ENCODE peak calls at places on chromosome 3, in ten cellular contexts. One of them, this sample, is unnamed.

GRCh38 chr3:114508976-114509375 is 215.1 kb downstream of the TIGIT start:
- DNase-seq in prostate gland: no peak
- DNase-seq in astrocyte: no peak
- DNase-seq in body of pancreas: no peak
- DNase-seq in upper lobe of left lung: no peak
- DNase-seq in heart left ventricle: no peak
- DNase-seq in mammary epithelial cell: no peak
- DNase-seq in PC-9: no peak
- DNase-seq in MM.1S: no peak
- DNase-seq in cardiac muscle cell: peak; percentile 30
- DNase-seq in this sample: no peak

GRCh38 chr3:66242788-66243463 is 22.1 kb downstream of the SLC25A26 start:
- DNase-seq in prostate gland: no peak
- DNase-seq in astrocyte: no peak
- DNase-seq in body of pancreas: no peak
- DNase-seq in upper lobe of left lung: no peak
- DNase-seq in heart left ventricle: no peak
- DNase-seq in mammary epithelial cell: no peak
- DNase-seq in PC-9: no peak
- DNase-seq in MM.1S: peak; percentile 2
- DNase-seq in cardiac muscle cell: no peak
- DNase-seq in this sample: no peak

GRCh38 chr3:124516333-124516732 is 213.9 kb upstream of the UMPS start:
- DNase-seq in prostate gland: no peak
- DNase-seq in astrocyte: no peak
- DNase-seq in body of pancreas: no peak
- DNase-seq in upper lobe of left lung: no peak
- DNase-seq in heart left ventricle: no peak
- DNase-seq in mammary epithelial cell: no peak
- DNase-seq in PC-9: no peak
- DNase-seq in MM.1S: no peak
- DNase-seq in cardiac muscle cell: no peak
- DNase-seq in this sample: no peak

GRCh38 chr3:123244128-123244527 is 42.4 kb downstream of the SEC22A start:
- DNase-seq in prostate gland: no peak
- DNase-seq in astrocyte: no peak
- DNase-seq in body of pancreas: peak; percentile 4
- DNase-seq in upper lobe of left lung: peak; percentile 21
- DNase-seq in heart left ventricle: peak; percentile 31
- DNase-seq in mammary epithelial cell: peak; percentile 12
- DNase-seq in PC-9: no peak
- DNase-seq in MM.1S: no peak
- DNase-seq in cardiac muscle cell: no peak
- DNase-seq in this sample: no peak

GRCh38 chr3:190281308-190282051 is 40.8 kb downstream of the CLDN1 start:
- DNase-seq in prostate gland: no peak
- DNase-seq in astrocyte: no peak
- DNase-seq in body of pancreas: peak; percentile 66
- DNase-seq in upper lobe of left lung: no peak
- DNase-seq in heart left ventricle: no peak
- DNase-seq in mammary epithelial cell: no peak
- DNase-seq in PC-9: no peak
- DNase-seq in MM.1S: no peak
- DNase-seq in cardiac muscle cell: peak; percentile 62
- DNase-seq in this sample: no peak

GRCh38 chr3:193899001-193899400 is 236.9 kb upstream of the HES1 start:
- DNase-seq in prostate gland: no peak
- DNase-seq in astrocyte: no peak
- DNase-seq in body of pancreas: no peak
- DNase-seq in upper lobe of left lung: no peak
- DNase-seq in heart left ventricle: no peak
- DNase-seq in mammary epithelial cell: no peak
- DNase-seq in PC-9: no peak
- DNase-seq in MM.1S: no peak
- DNase-seq in cardiac muscle cell: no peak
- DNase-seq in this sample: no peak

GRCh38 chr3:61669676-61670299 is 108.4 kb downstream of the PTPRG start:
- DNase-seq in prostate gland: no peak
- DNase-seq in astrocyte: no peak
- DNase-seq in body of pancreas: no peak
- DNase-seq in upper lobe of left lung: no peak
- DNase-seq in heart left ventricle: peak; percentile 63
- DNase-seq in mammary epithelial cell: peak; percentile 61
- DNase-seq in PC-9: no peak
- DNase-seq in MM.1S: peak; percentile 92
- DNase-seq in cardiac muscle cell: no peak
- DNase-seq in this sample: no peak

GRCh38 chr3:106421928-106422327 is 553.1 kb upstream of the CBLB start:
- DNase-seq in prostate gland: no peak
- DNase-seq in astrocyte: peak; percentile 55
- DNase-seq in body of pancreas: no peak
- DNase-seq in upper lobe of left lung: no peak
- DNase-seq in heart left ventricle: no peak
- DNase-seq in mammary epithelial cell: no peak
- DNase-seq in PC-9: no peak
- DNase-seq in MM.1S: no peak
- DNase-seq in cardiac muscle cell: peak; percentile 71
- DNase-seq in this sample: no peak

GRCh38 chr3:151290673-151291072 is 12.3 kb upstream of the P2RY14 start:
- DNase-seq in prostate gland: no peak
- DNase-seq in astrocyte: no peak
- DNase-seq in body of pancreas: no peak
- DNase-seq in upper lobe of left lung: no peak
- DNase-seq in heart left ventricle: no peak
- DNase-seq in mammary epithelial cell: no peak
- DNase-seq in PC-9: peak; percentile 46
- DNase-seq in MM.1S: no peak
- DNase-seq in cardiac muscle cell: peak; percentile 67
- DNase-seq in this sample: peak; percentile 46

GRCh38 chr3:151299006-151299405 is 17.6 kb downstream of the GPR87 start:
- DNase-seq in prostate gland: no peak
- DNase-seq in astrocyte: no peak
- DNase-seq in body of pancreas: no peak
- DNase-seq in upper lobe of left lung: no peak
- DNase-seq in heart left ventricle: no peak
- DNase-seq in mammary epithelial cell: no peak
- DNase-seq in PC-9: no peak
- DNase-seq in MM.1S: no peak
- DNase-seq in cardiac muscle cell: no peak
- DNase-seq in this sample: no peak

GRCh38 chr3:151296226-151296625 is 17.9 kb upstream of the P2RY14 start:
- DNase-seq in prostate gland: no peak
- DNase-seq in astrocyte: no peak
- DNase-seq in body of pancreas: no peak
- DNase-seq in upper lobe of left lung: no peak
- DNase-seq in heart left ventricle: no peak
- DNase-seq in mammary epithelial cell: no peak
- DNase-seq in PC-9: no peak
- DNase-seq in MM.1S: no peak
- DNase-seq in cardiac muscle cell: no peak
- DNase-seq in this sample: no peak

DNA sequence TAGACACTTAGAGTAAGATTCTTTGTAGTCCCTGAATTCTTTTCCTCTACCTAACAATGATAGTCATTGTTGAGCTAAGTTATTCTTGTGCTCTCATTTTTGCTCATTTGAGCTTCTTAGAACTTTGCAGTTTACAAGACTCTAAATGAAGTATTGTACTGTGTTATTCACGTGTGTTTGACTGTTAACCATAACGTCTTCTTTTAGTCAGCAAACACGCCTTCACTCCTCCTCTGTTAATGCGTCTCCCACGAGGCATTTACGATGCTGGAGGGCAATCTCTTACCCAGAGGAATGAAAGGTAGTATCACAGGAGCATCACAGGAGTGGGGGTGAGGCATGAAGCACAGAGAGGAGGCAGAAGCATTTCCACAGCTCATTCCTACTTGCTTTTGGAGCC is 14.8 kb upstream of the P2RY14 start:
- DNase-seq in prostate gland: no peak
- DNase-seq in astrocyte: no peak
- DNase-seq in body of pancreas: no peak
- DNase-seq in upper lobe of left lung: no peak
- DNase-seq in heart left ventricle: no peak
- DNase-seq in mammary epithelial cell: peak; percentile 56
- DNase-seq in PC-9: no peak
- DNase-seq in MM.1S: no peak
- DNase-seq in cardiac muscle cell: no peak
- DNase-seq in this sample: no peak
- H3K27ac ChIP-seq in prostate gland: no peak overlapping the region
- H3K27ac ChIP-seq in astrocyte: no peak overlapping the region
- H3K27ac ChIP-seq in body of pancreas: no peak overlapping the region
- H3K27ac ChIP-seq in upper lobe of left lung: no peak overlapping the region
- H3K27ac ChIP-seq in heart left ventricle: no peak overlapping the region
- H3K27ac ChIP-seq in mammary epithelial cell: peak overlapping the region; percentile 18
- H3K27ac ChIP-seq in PC-9: no peak overlapping the region
- H3K27ac ChIP-seq in MM.1S: no peak overlapping the region
- H3K27ac ChIP-seq in cardiac muscle cell: no peak overlapping the region
- H3K27ac ChIP-seq in this sample: no peak overlapping the region

GRCh38 chr3:27307566-27307965 is 61.6 kb downstream of the NEK10 start:
- DNase-seq in prostate gland: no peak
- DNase-seq in astrocyte: no peak
- DNase-seq in body of pancreas: no peak
- DNase-seq in upper lobe of left lung: no peak
- DNase-seq in heart left ventricle: no peak
- DNase-seq in mammary epithelial cell: no peak
- DNase-seq in PC-9: no peak
- DNase-seq in MM.1S: no peak
- DNase-seq in cardiac muscle cell: no peak
- DNase-seq in this sample: no peak

GRCh38 chr3:27311400-27311799 is 57.8 kb downstream of the NEK10 start:
- DNase-seq in prostate gland: no peak
- DNase-seq in astrocyte: peak; percentile 93
- DNase-seq in body of pancreas: no peak
- DNase-seq in upper lobe of left lung: no peak
- DNase-seq in heart left ventricle: no peak
- DNase-seq in mammary epithelial cell: peak; percentile 92
- DNase-seq in PC-9: peak; percentile 74
- DNase-seq in MM.1S: no peak
- DNase-seq in cardiac muscle cell: peak; percentile 54
- DNase-seq in this sample: peak; percentile 41

GRCh38 chr3:27310693-27311092 is 58.5 kb downstream of the NEK10 start:
- DNase-seq in prostate gland: no peak
- DNase-seq in astrocyte: no peak
- DNase-seq in body of pancreas: no peak
- DNase-seq in upper lobe of left lung: no peak
- DNase-seq in heart left ventricle: no peak
- DNase-seq in mammary epithelial cell: no peak
- DNase-seq in PC-9: no peak
- DNase-seq in MM.1S: no peak
- DNase-seq in cardiac muscle cell: no peak
- DNase-seq in this sample: no peak

GRCh38 chr3:27315003-27315402 is 54.2 kb downstream of the NEK10 start:
- DNase-seq in prostate gland: no peak
- DNase-seq in astrocyte: no peak
- DNase-seq in body of pancreas: no peak
- DNase-seq in upper lobe of left lung: no peak
- DNase-seq in heart left ventricle: no peak
- DNase-seq in mammary epithelial cell: no peak
- DNase-seq in PC-9: no peak
- DNase-seq in MM.1S: no peak
- DNase-seq in cardiac muscle cell: no peak
- DNase-seq in this sample: no peak

DNA sequence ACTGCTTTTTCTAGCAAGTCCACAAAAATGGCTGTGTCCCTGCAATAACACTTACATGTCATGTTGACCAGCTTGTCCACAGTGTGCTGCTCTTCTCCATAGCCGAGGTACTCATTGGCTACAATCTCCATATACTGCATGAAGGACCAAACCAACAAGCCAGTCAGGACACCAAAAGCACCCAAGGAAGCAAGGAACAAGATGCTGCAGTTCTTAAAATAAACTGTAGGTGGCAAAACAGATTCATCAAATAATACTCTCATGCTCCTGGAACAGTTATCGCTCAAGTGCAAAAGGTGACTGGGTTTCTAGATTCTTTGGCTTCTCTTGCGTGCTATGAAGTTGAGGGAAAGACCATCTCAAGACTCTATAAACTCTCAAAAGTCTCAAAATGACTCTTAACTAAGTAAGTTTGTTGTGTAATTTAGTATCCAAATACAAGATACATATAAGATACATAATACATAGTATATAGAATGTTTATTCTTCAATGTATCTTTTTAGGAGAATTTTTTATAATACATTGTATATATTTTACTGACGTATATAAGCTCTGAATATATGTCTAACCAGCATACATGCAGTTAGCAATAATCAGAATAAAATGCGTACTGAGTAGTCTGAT is 57.0 kb downstream of the NEK10 start:
- DNase-seq in prostate gland: peak; percentile 34
- DNase-seq in astrocyte: peak; percentile 59
- DNase-seq in body of pancreas: peak; percentile 8
- DNase-seq in upper lobe of left lung: no peak
- DNase-seq in heart left ventricle: no peak
- DNase-seq in mammary epithelial cell: peak; percentile 65
- DNase-seq in PC-9: peak; percentile 34
- DNase-seq in MM.1S: peak; percentile 57
- DNase-seq in cardiac muscle cell: peak; percentile 80
- DNase-seq in this sample: peak; percentile 39
- TF ChIP-seq CTCF in prostate gland: peak; percentile 84
- TF ChIP-seq CTCF in astrocyte: peak; percentile 80
- TF ChIP-seq CTCF in body of pancreas: peak; percentile 61
- TF ChIP-seq CTCF in upper lobe of left lung: peak; percentile 83
- TF ChIP-seq CTCF in heart left ventricle: peak; percentile 83
- TF ChIP-seq CTCF in mammary epithelial cell: peak; percentile 72
- TF ChIP-seq CTCF in PC-9: peak; percentile 83
- TF ChIP-seq CTCF in MM.1S: peak; percentile 70
- TF ChIP-seq CTCF in cardiac muscle cell: peak; percentile 67
- TF ChIP-seq CTCF in this sample: peak; percentile 76

GRCh38 chr3:128727485-128727884 is 1.5 kb downstream of the RAB7A start:
- DNase-seq in prostate gland: no peak
- DNase-seq in astrocyte: no peak
- DNase-seq in body of pancreas: no peak
- DNase-seq in upper lobe of left lung: no peak
- DNase-seq in heart left ventricle: no peak
- DNase-seq in mammary epithelial cell: no peak
- DNase-seq in PC-9: no peak
- DNase-seq in MM.1S: no peak
- DNase-seq in cardiac muscle cell: no peak
- DNase-seq in this sample: no peak

GRCh38 chr3:128727059-128727458 is 1.1 kb downstream of the RAB7A start:
- DNase-seq in prostate gland: no peak
- DNase-seq in astrocyte: no peak
- DNase-seq in body of pancreas: no peak
- DNase-seq in upper lobe of left lung: no peak
- DNase-seq in heart left ventricle: no peak
- DNase-seq in mammary epithelial cell: no peak
- DNase-seq in PC-9: no peak
- DNase-seq in MM.1S: no peak
- DNase-seq in cardiac muscle cell: no peak
- DNase-seq in this sample: no peak

GRCh38 chr3:128726691-128727031 is 678 bp downstream of the RAB7A start:
- DNase-seq in prostate gland: peak; percentile 83
- DNase-seq in astrocyte: peak; percentile 63
- DNase-seq in body of pancreas: peak; percentile 55
- DNase-seq in upper lobe of left lung: peak; percentile 90
- DNase-seq in heart left ventricle: peak; percentile 61
- DNase-seq in mammary epithelial cell: peak; percentile 88
- DNase-seq in PC-9: peak; percentile 58
- DNase-seq in MM.1S: peak; percentile 21
- DNase-seq in cardiac muscle cell: peak; percentile 68
- DNase-seq in this sample: peak; percentile 80

GRCh38 chr3:128725547-128725931 is 444 bp upstream of the RAB7A start:
- DNase-seq in prostate gland: no peak
- DNase-seq in astrocyte: no peak
- DNase-seq in body of pancreas: no peak
- DNase-seq in upper lobe of left lung: no peak
- DNase-seq in heart left ventricle: no peak
- DNase-seq in mammary epithelial cell: no peak
- DNase-seq in PC-9: no peak
- DNase-seq in MM.1S: no peak
- DNase-seq in cardiac muscle cell: no peak
- DNase-seq in this sample: no peak

DNA sequence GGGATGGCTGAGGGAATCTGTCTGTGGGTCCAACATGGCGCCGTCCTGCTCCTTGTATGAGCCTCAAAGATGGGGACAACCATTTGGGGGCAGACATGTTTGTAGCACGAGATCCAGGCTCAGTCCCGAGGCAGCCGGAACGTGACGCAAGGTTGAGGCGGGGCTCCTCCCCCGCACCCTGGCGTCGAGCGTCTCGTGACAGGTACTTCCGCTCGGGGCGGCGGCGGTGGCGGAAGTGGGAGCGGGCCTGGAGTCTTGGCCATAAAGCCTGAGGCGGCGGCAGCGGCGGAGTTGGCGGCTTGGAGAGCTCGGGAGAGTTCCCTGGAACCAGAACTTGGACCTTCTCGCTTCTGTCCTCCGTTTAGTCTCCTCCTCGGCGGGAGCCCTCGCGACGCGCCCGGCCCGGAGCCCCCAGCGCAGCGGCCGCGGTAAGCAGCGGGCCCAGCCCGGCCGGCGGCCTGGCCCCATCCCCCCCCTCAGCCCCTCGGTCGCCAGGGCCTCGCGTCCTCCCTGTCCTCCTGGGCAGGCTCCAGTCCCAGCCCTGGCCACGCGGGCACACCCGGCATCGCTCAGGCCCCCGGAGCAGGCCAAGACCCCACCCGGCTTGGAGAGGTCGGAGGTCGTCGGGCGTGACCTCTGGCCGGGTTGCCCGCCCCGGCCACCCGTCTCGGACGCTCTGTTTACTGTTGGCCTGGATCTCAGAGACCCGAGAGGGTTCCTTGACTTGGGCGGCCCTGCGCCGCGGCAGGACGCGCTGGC is at the start of gene RAB7A:
- DNase-seq in prostate gland: peak; percentile 98
- DNase-seq in astrocyte: peak; percentile 95
- DNase-seq in body of pancreas: peak; percentile 99
- DNase-seq in upper lobe of left lung: peak; percentile 99
- DNase-seq in heart left ventricle: peak; percentile 99
- DNase-seq in mammary epithelial cell: peak; percentile 97
- DNase-seq in PC-9: peak; percentile 88
- DNase-seq in MM.1S: peak; percentile 98
- DNase-seq in cardiac muscle cell: peak; percentile 99
- DNase-seq in this sample: peak; percentile 96
- H3K27ac ChIP-seq in prostate gland: peak within 1 kb of the TSS; percentile 97
- H3K27ac ChIP-seq in astrocyte: peak within 1 kb of the TSS; percentile 98
- H3K27ac ChIP-seq in body of pancreas: peak within 1 kb of the TSS; percentile 91
- H3K27ac ChIP-seq in upper lobe of left lung: peak within 1 kb of the TSS; percentile 98
- H3K27ac ChIP-seq in heart left ventricle: peak within 1 kb of the TSS; percentile 95
- H3K27ac ChIP-seq in mammary epithelial cell: peak within 1 kb of the TSS; percentile 98
- H3K27ac ChIP-seq in PC-9: peak within 1 kb of the TSS; percentile 73
- H3K27ac ChIP-seq in MM.1S: peak within 1 kb of the TSS; percentile 55
- H3K27ac ChIP-seq in cardiac muscle cell: peak within 1 kb of the TSS; percentile 99
- H3K27ac ChIP-seq in this sample: peak within 1 kb of the TSS; percentile 90

GRCh38 chr3:129992781-129993180 is 18.3 kb downstream of the TRH start:
- DNase-seq in prostate gland: no peak
- DNase-seq in astrocyte: no peak
- DNase-seq in body of pancreas: no peak
- DNase-seq in upper lobe of left lung: no peak
- DNase-seq in heart left ventricle: no peak
- DNase-seq in mammary epithelial cell: no peak
- DNase-seq in PC-9: no peak
- DNase-seq in MM.1S: no peak
- DNase-seq in cardiac muscle cell: peak; percentile 16
- DNase-seq in this sample: peak; percentile 20
- TF ChIP-seq CTCF in prostate gland: no peak
- TF ChIP-seq CTCF in astrocyte: peak; percentile 38
- TF ChIP-seq CTCF in body of pancreas: no peak
- TF ChIP-seq CTCF in upper lobe of left lung: no peak
- TF ChIP-seq CTCF in heart left ventricle: no peak
- TF ChIP-seq CTCF in mammary epithelial cell: peak; percentile 7
- TF ChIP-seq CTCF in PC-9: no peak
- TF ChIP-seq CTCF in MM.1S: no peak
- TF ChIP-seq CTCF in cardiac muscle cell: peak; percentile 53
- TF ChIP-seq CTCF in this sample: no peak